ENCODE peak calls at places on chromosomes 12 and 14, in six cellular contexts. One of them, this sample, is unnamed.

GRCh38 chr14:94046696-94047250 is 20.6 kb downstream of the OTUB2 start:
- DNase-seq in endothelial cell: no peak
- DNase-seq in RWPE1: no peak
- DNase-seq in cardiac muscle cell: no peak
- DNase-seq in left ventricle myocardium inferior: no peak
- DNase-seq in GM23338: no peak
- DNase-seq in this sample: no peak

GRCh38 chr14:70658899-70659298 is 17.2 kb downstream of the TTC9 start:
- DNase-seq in endothelial cell: no peak
- DNase-seq in RWPE1: no peak
- DNase-seq in cardiac muscle cell: no peak
- DNase-seq in left ventricle myocardium inferior: no peak
- DNase-seq in GM23338: no peak
- DNase-seq in this sample: no peak

GRCh38 chr14:69259531-69260245 is at the start of gene GALNT16:
- DNase-seq in endothelial cell: peak
- DNase-seq in RWPE1: peak
- DNase-seq in cardiac muscle cell: peak
- DNase-seq in left ventricle myocardium inferior: peak
- DNase-seq in GM23338: peak
- DNase-seq in this sample: no peak

GRCh38 chr14:53757732-53758131 is 198.9 kb downstream of the BMP4 start:
- DNase-seq in endothelial cell: no peak
- DNase-seq in RWPE1: no peak
- DNase-seq in cardiac muscle cell: no peak
- DNase-seq in left ventricle myocardium inferior: no peak
- DNase-seq in GM23338: no peak
- DNase-seq in this sample: no peak

GRCh38 chr12:119802472-119802871 is 74.6 kb downstream of the CIT start:
- DNase-seq in endothelial cell: no peak
- DNase-seq in RWPE1: no peak
- DNase-seq in cardiac muscle cell: no peak
- DNase-seq in left ventricle myocardium inferior: peak
- DNase-seq in GM23338: no peak
- DNase-seq in this sample: peak

GRCh38 chr12:110585231-110585799 is 2.2 kb upstream of the PPTC7 start:
- DNase-seq in endothelial cell: peak
- DNase-seq in RWPE1: no peak
- DNase-seq in cardiac muscle cell: peak
- DNase-seq in left ventricle myocardium inferior: no peak
- DNase-seq in GM23338: peak
- DNase-seq in this sample: no peak

GRCh38 chr12:49567302-49567610 is 686 bp downstream of the MCRS1 start:
- DNase-seq in endothelial cell: no peak
- DNase-seq in RWPE1: peak
- DNase-seq in cardiac muscle cell: no peak
- DNase-seq in left ventricle myocardium inferior: no peak
- DNase-seq in GM23338: no peak
- DNase-seq in this sample: no peak

GRCh38 chr12:1474059-1474537 is 120.3 kb downstream of the FBXL14 start:
- DNase-seq in endothelial cell: no peak
- DNase-seq in RWPE1: peak
- DNase-seq in cardiac muscle cell: peak
- DNase-seq in left ventricle myocardium inferior: no peak
- DNase-seq in GM23338: peak
- DNase-seq in this sample: no peak

GRCh38 chr14:20857630-20858261 is 33.4 kb upstream of the RNASE3 start:
- DNase-seq in endothelial cell: peak
- DNase-seq in RWPE1: peak
- DNase-seq in cardiac muscle cell: peak
- DNase-seq in left ventricle myocardium inferior: peak
- DNase-seq in GM23338: peak
- DNase-seq in this sample: peak

GRCh38 chr14:90756755-90757345 is 59.4 kb downstream of the TTC7B start:
- DNase-seq in endothelial cell: no peak
- DNase-seq in RWPE1: no peak
- DNase-seq in cardiac muscle cell: no peak
- DNase-seq in left ventricle myocardium inferior: no peak
- DNase-seq in GM23338: peak
- DNase-seq in this sample: no peak
- TF ChIP-seq CTCF in endothelial cell: no peak
- TF ChIP-seq CTCF in RWPE1: no peak
- TF ChIP-seq CTCF in cardiac muscle cell: no peak
- TF ChIP-seq CTCF in left ventricle myocardium inferior: no peak
- TF ChIP-seq CTCF in GM23338: peak
- TF ChIP-seq CTCF in this sample: no peak

GRCh38 chr14:104290058-104290667 is 151.8 kb downstream of the KIF26A start:
- DNase-seq in endothelial cell: no peak
- DNase-seq in RWPE1: no peak
- DNase-seq in cardiac muscle cell: no peak
- DNase-seq in left ventricle myocardium inferior: peak
- DNase-seq in GM23338: no peak
- DNase-seq in this sample: no peak
- TF ChIP-seq CTCF in endothelial cell: no peak
- TF ChIP-seq CTCF in RWPE1: no peak
- TF ChIP-seq CTCF in cardiac muscle cell: no peak
- TF ChIP-seq CTCF in left ventricle myocardium inferior: no peak
- TF ChIP-seq CTCF in GM23338: no peak
- TF ChIP-seq CTCF in this sample: no peak

GRCh38 chr12:107223816-107224215 is 130.5 kb upstream of the CRY1 start:
- DNase-seq in endothelial cell: no peak
- DNase-seq in RWPE1: no peak
- DNase-seq in cardiac muscle cell: no peak
- DNase-seq in left ventricle myocardium inferior: no peak
- DNase-seq in GM23338: no peak
- DNase-seq in this sample: no peak
- TF ChIP-seq CTCF in endothelial cell: no peak
- TF ChIP-seq CTCF in RWPE1: no peak
- TF ChIP-seq CTCF in cardiac muscle cell: no peak
- TF ChIP-seq CTCF in left ventricle myocardium inferior: no peak
- TF ChIP-seq CTCF in GM23338: no peak
- TF ChIP-seq CTCF in this sample: no peak

DNA sequence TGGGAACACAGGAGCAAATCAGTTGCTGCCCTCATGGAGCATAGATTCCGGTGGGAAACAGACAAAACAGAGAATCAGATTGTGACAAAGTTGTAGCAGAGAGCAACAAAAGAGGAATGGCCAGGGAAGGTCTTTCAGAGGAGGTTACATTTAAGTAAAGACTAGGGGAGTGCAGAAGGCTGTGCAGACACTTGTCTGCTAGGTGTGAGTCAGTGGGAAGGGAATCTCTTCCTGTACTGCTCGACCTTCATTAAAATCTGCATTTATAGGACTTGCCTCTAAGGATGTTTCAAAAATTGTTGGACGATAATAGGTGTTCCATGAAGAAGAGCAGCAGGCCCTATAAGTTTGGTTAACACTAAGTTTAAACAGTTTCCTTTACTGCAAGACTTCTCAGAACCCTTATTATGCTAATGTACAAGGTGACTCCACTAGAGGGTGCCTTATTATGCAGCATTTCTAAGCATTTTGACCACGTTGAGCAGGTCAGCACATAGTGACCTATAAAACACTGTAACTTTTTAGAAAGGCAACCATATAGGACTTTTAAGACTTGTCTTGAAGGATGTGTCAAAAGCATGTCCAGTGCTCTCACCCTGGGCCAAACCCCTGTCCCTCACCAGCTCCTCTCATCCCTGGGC is 91.8 kb upstream of the RIC8B start:
- DNase-seq in endothelial cell: no peak
- DNase-seq in RWPE1: no peak
- DNase-seq in cardiac muscle cell: no peak
- DNase-seq in left ventricle myocardium inferior: no peak
- DNase-seq in GM23338: peak
- DNase-seq in this sample: no peak
- TF ChIP-seq CTCF in endothelial cell: no peak
- TF ChIP-seq CTCF in RWPE1: no peak
- TF ChIP-seq CTCF in cardiac muscle cell: peak
- TF ChIP-seq CTCF in left ventricle myocardium inferior: peak
- TF ChIP-seq CTCF in GM23338: peak
- TF ChIP-seq CTCF in this sample: no peak

DNA sequence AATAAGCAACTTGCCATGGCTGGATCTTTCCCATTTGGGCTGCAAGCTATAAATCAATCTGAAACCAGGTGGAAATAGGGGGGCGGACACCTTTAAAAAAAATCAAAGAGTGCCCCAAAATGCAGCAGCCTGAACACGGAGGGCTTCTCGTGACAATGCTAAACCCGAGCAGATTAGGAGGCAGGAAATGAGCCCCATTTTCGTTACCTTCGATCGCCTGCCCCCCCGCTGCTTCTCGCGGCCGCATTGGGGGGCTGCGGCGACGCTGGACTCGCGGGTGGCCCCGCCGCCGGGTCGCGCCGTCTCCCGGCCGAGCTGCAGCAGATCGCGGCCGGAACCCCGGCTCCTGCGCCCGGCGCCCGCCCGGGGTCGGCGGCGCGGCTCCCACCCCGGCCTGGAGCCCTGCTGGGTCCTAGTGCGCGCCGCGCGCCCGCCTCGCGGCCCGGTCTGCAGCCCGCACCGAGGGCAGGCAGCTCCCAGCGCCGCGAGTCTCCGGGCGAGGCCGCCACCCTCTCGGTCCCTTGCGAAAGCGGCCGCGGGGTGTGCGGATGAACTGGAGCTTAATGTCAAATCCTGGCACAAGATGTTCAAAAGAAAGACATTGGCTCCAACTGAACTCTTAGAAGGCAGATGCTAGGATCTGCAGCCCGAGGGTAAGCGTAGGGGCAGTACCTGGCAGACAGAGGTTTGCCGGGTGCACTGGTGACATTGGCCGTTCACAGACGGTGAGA is 202.0 kb upstream of the FOXN3 start:
- DNase-seq in endothelial cell: peak
- DNase-seq in RWPE1: peak
- DNase-seq in cardiac muscle cell: peak
- DNase-seq in left ventricle myocardium inferior: peak
- DNase-seq in GM23338: peak
- DNase-seq in this sample: no peak
- TF ChIP-seq CTCF in endothelial cell: no peak
- TF ChIP-seq CTCF in RWPE1: no peak
- TF ChIP-seq CTCF in cardiac muscle cell: no peak
- TF ChIP-seq CTCF in left ventricle myocardium inferior: no peak
- TF ChIP-seq CTCF in GM23338: no peak
- TF ChIP-seq CTCF in this sample: no peak

DNA sequence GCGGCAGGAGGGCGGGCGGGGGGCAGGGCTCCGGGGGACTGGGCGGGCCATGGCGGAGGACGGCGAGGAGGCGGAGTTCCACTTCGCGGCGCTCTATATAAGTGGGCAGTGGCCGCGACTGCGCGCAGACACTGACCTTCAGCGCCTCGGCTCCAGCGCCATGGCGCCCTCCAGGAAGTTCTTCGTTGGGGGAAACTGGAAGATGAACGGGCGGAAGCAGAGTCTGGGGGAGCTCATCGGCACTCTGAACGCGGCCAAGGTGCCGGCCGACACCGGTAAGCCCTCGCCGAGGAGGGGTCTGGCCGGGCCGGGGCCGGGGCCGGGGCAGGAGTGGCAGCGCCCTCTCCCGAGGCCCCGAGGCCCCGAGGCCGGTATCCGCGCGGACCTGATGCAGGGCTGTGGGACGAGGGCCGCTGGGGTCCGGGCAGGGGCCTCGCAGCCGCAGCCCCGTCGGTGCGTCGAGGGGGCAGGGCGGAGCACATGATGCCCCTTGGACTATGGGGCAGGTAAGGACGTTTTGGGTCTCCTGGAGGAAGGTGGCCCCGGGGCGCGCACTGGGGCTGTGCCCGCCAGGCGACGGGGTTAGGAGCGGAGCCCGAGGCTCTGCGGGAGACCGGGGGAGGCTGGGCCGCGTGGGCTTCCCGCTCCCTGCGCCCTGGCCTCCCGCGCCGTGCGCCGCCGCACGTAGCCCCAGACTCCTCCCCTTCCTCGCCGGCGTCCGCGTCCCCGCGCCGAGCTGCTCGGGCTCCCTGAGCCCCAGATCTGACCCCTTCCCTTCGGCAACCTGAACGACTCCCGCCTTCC is at the start of gene TPI1:
- DNase-seq in endothelial cell: peak
- DNase-seq in RWPE1: peak
- DNase-seq in cardiac muscle cell: peak
- DNase-seq in left ventricle myocardium inferior: peak
- DNase-seq in GM23338: peak
- DNase-seq in this sample: peak
- TF ChIP-seq CTCF in endothelial cell: no peak
- TF ChIP-seq CTCF in RWPE1: no peak
- TF ChIP-seq CTCF in cardiac muscle cell: peak
- TF ChIP-seq CTCF in left ventricle myocardium inferior: no peak
- TF ChIP-seq CTCF in GM23338: no peak
- TF ChIP-seq CTCF in this sample: no peak

This sample was measured in omental fat pad.